ENCODE peak calls at places on chromosomes 4 and X, in eight cellular contexts. P is IMR-90, J is heart right ventricle, C is PC-3, N is endothelial cell, Z is kidney, Q is colonic mucosa, K is lung. E is an unnamed sample.

GRCh38 chr4:140240237-140240636 is 86.3 kb upstream of the MAML3 start:
- DNase-seq in P (no peak), J (no peak), C (no peak), N (no peak), Z (no peak), Q (no peak), K (no peak), E (no peak)

GRCh38 chrX:153361781-153362397 is 27.9 kb downstream of the ZNF275 start:
- DNase-seq in P (no peak), J (no peak), C (no peak), N (no peak), Z (no peak), Q (no peak), K (no peak), E (no peak)

GRCh38 chr4:42302348-42302747 is 94.9 kb upstream of the SHISA3 start:
- DNase-seq in P (peak), J (no peak), C (peak), N (peak), Z (no peak), Q (peak), K (no peak), E (peak)

GRCh38 chr4:139523076-139523475 is 32.9 kb downstream of the SETD7 start:
- DNase-seq in P (peak), J (no peak), C (peak), N (no peak), Z (no peak), Q (peak), K (no peak), E (no peak)

GRCh38 chrX:89124985-89125384 is 378.0 kb downstream of the CPXCR1 start:
- DNase-seq in P (no peak), J (no peak), C (no peak), N (no peak), Z (no peak), Q (no peak), K (no peak), E (no peak)

GRCh38 chr4:2302387-2303119 is 40.6 kb upstream of the MXD4 start:
- DNase-seq in P (no peak), J (no peak), C (no peak), N (no peak), Z (no peak), Q (peak), K (no peak), E (no peak)

GRCh38 chrX:118208476-118208875 is 91.9 kb upstream of the KLHL13 start:
- DNase-seq in P (no peak), J (no peak), C (no peak), N (no peak), Z (no peak), Q (no peak), K (no peak), E (no peak)

GRCh38 chr4:137180349-137180748 is 351.9 kb downstream of the PCDH18 start:
- DNase-seq in P (no peak), J (no peak), C (no peak), N (peak), Z (no peak), Q (no peak), K (no peak), E (no peak)

GRCh38 chr4:175091649-175092048 is 173.5 kb downstream of the ADAM29 start:
- DNase-seq in P (no peak), J (no peak), C (no peak), N (no peak), Z (no peak), Q (no peak), K (no peak), E (no peak)

GRCh38 chrX:17817242-17817641 is 43.9 kb downstream of the RAI2 start:
- DNase-seq in P (no peak), J (no peak), C (no peak), N (no peak), Z (no peak), Q (no peak), K (no peak), E (no peak)

GRCh38 chr4:125346616-125347015 is 31.9 kb downstream of the FAT4 start:
- DNase-seq in P (no peak), J (no peak), C (no peak), N (no peak), Z (no peak), Q (no peak), K (no peak), E (no peak)

GRCh38 chrX:104482757-104483156 is 83.2 kb upstream of the IL1RAPL2 start:
- DNase-seq in P (no peak), J (no peak), C (peak), N (no peak), Z (no peak), Q (no peak), K (no peak), E (no peak)

GRCh38 chr4:150229538-150229937 is 151.3 kb downstream of the DCLK2 start:
- DNase-seq in P (peak), J (no peak), C (peak), N (no peak), Z (no peak), Q (no peak), K (no peak), E (peak)

GRCh38 chrX:33086886-33087285 is 124.5 kb downstream of the DMD start:
- DNase-seq in P (no peak), J (no peak), C (no peak), N (no peak), Z (no peak), Q (no peak), K (no peak), E (no peak)

GRCh38 chr4:99117876-99118693 is 26.0 kb downstream of the ADH4 start:
- DNase-seq in P (peak), J (no peak), C (peak), N (no peak), Z (no peak), Q (no peak), K (no peak), E (peak)

GRCh38 chr4:61921890-61922289 is 721.8 kb downstream of the ADGRL3 start:
- DNase-seq in P (no peak), J (no peak), C (peak), N (no peak), Z (no peak), Q (no peak), K (no peak), E (no peak)

GRCh38 chrX:115889121-115889890 is 281.2 kb upstream of the AGTR2 start:
- DNase-seq in P (no peak), J (no peak), C (no peak), N (no peak), Z (no peak), Q (peak), K (no peak), E (no peak)

GRCh38 chrX:129612396-129612795 is 42.4 kb downstream of the APLN start:
- DNase-seq in P (no peak), J (no peak), C (no peak), N (no peak), Z (no peak), Q (no peak), K (no peak), E (no peak)

GRCh38 chrX:154477891-154478477 is 1.1 kb downstream of the LAGE3 start:
- DNase-seq in P (no peak), J (no peak), C (no peak), N (no peak), Z (peak), Q (peak), K (no peak), E (no peak)

GRCh38 chr4:55214172-55214571 is 88.8 kb upstream of the KDR start:
- DNase-seq in P (no peak), J (no peak), C (peak), N (peak), Z (no peak), Q (no peak), K (no peak), E (no peak)

GRCh38 chrX:154596290-154596929 is 11.5 kb downstream of the CTAG1A start:
- DNase-seq in P (peak), J (no peak), C (peak), N (no peak), Z (peak), Q (no peak), K (no peak), E (peak)

GRCh38 chrX:40864972-40865371 is 129.6 kb upstream of the MED14 start:
- DNase-seq in P (peak), J (no peak), C (no peak), N (no peak), Z (no peak), Q (no peak), K (no peak), E (no peak)

DNA sequence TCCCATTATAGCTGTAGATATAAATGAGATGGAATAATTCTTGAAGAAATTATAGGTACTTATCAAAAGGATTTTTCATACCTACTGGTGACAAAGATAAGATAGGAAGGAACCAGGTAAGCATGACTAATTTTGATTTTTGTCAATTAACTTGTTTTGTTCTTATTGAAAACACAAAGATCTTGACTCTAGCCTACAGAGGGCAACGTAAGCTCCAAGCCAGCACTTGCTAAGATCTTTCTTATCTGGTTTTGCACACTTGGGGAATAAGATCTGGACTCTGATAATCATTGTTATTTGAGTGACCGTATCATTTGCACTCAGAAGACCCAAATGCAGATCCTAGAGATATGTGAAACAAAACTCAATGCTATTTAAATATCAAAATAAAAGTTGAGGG is 223.4 kb downstream of the VEGFC start:
- DNase-seq in P (no peak), J (no peak), C (peak), N (no peak), Z (no peak), Q (no peak), K (no peak), E (no peak)
- TF ChIP-seq CTCF in P (no peak), J (no peak), C (peak), N (no peak), Z (no peak), Q (no peak), K (no peak), E (peak)

GRCh38 chrX:140317462-140317861 is 187.4 kb downstream of the SOX3 start:
- DNase-seq in P (no peak), J (no peak), C (no peak), N (no peak), Z (no peak), Q (no peak), K (no peak), E (no peak)
- TF ChIP-seq CTCF in P (no peak), J (no peak), C (no peak), N (no peak), Z (no peak), Q (no peak), K (no peak), E (no peak)

DNA sequence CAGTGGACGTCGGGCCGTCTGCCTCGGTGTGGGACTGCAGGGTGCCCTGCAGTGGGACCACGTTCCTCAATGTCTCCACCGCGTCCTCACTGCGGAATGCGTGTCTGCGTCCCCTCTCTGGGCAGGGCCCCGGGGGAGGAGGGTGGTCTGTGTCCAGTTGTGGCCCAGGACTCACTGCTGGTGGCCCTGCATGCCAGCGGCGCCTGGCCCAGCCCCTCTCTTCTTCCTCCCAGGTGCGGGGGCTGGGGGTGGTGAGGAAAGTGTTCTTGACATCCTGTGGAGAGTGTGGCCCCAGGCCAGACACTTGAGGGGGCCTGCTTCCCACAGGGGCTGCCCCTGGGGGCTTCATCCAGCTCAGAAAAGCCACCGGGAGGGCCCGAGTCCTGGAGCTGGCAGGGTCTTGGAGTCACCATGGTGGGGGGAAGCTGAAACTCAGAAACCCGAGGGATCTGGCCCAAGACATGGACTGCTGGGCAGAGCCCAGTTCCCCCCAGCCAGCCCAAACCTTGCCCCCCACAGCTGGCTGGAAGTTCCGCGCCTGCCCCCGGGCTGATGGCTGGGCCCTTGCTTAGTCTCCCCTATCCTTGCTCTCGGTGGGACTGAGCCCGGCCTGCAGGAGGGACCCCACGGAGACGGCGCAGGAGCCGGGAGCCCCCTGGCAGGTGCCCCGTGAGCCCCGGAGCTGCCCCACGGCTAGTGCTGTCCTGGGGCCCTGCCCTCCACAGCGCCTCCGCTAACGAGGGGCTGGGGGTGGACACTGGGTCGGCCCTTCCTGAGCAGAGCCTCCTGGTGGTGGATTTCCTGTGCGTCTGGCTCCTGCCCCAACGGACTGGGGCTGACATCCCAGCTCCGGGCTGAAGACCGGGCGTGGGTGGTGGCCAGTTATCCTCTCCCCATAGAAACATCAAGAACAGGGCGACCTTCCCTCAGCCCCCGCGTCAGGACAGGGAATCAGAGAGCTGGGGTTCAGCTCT is 2.9 kb downstream of the DOK7 start:
- DNase-seq in P (no peak), J (no peak), C (no peak), N (peak), Z (peak), Q (no peak), K (no peak), E (no peak)
- TF ChIP-seq CTCF in P (peak), J (no peak), C (no peak), N (peak), Z (no peak), Q (no peak), K (no peak), E (peak)

DNA sequence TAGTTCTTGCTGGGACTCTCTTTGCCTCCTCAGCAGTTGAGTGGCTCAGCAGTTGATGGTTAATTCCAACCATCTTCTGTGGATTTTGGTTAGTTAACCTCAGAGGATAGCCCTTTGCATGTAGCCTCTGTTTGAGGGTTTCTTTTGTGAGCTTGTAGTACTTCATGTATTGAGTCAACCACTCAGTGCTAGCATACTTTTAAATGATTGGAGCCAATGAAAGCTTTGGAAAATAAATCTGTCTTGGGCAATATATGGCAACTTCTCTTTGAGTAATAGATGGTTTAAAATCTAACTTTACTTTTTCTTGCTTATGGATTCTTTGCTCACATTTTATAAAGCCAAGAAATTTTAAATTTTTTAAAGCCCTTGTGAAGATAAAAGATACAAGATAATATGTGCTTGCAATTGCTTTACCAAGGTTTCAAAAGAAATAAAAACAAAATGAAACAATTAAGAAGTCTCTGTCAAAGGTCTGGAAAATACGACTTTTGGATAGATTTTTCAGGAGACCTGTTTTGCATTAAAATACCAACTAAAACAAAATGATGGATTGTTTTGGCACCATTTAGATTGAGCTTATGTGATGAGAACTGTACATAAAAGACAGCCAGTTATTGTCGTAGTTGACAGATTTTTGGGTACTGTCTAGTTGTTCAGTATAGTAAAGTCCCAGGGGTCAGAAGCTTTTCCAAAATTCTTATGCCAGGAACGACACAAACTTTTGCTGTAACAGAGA is 181.8 kb downstream of the SPRY1 start:
- DNase-seq in P (no peak), J (no peak), C (no peak), N (no peak), Z (no peak), Q (no peak), K (no peak), E (no peak)
- TF ChIP-seq CTCF in P (no peak), J (no peak), C (no peak), N (no peak), Z (no peak), Q (no peak), K (no peak), E (no peak)

DNA sequence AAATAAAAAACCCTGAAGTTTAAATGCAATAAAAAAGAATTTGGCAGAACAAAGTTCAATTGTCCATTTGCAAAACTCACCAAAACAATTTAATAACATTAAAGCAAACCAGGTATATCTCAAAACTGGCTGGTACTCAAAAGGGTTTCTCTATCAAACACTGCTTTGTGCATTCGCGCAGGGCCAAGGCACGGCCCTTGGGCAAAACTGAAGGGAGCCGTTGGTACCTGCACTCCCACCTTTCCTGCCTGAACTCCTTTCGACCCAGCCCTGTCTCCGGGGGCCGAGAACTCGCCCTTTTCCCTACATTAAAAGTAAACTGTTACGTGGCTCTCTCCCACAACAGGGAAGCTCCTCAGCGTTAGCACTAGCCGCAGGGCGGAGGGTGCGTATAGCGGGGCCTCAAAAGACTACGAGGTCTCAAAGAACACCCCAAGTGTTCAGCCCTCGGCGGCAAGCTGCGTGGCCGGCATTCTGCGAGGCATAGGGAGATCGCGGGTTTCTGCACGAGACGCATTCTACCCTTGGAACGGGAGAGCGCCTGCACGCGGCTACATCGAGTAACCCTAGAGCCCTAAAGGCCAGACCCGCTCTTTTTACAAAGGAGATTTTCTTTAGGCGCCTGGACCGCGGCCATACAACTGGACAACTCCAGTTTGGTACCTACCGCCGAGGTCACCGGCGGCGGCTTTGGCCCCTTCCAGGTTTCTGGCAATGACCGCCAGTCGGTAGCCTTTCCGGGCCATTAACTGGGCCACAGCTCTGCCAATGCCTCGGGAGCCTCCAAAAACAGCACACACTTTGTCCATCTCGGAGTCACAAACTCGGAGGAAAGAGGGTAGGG is 552 bp downstream of the CBR4 start:
- DNase-seq in P (peak), J (peak), C (peak), N (peak), Z (peak), Q (peak), K (peak), E (peak)
- TF ChIP-seq CTCF in P (peak), J (peak), C (no peak), N (peak), Z (peak), Q (no peak), K (peak), E (no peak)

E was measured in fibroblast of villous mesenchyme.